ENCODE peak calls at places on chromosomes 11 and 22, in eight cellular contexts. J, Y, L, K, D, B, P and N are unnamed samples. For H3K27me3, the result is how much of the 10 kb centered on the place peaks cover.

GRCh38 chr11:113278481-113278880 is 35.9 kb upstream of the TTC12 start:
- DNase-seq in J (no peak), Y (no peak), L (no peak), K (no peak), D (no peak), B (no peak), P (no peak), N (no peak)

GRCh38 chr22:37284807-37285355 is 2.6 kb downstream of the CYTH4 start:
- DNase-seq in J (peak), Y (peak), L (peak), K (peak), D (no peak), B (peak), P (no peak), N (no peak)

GRCh38 chr11:133930767-133931448 is 25.9 kb downstream of the IGSF9B start:
- DNase-seq in J (peak), Y (no peak), L (no peak), K (no peak), D (no peak), B (peak), P (no peak), N (no peak)

GRCh38 chr11:63488789-63489188 is 2.2 kb downstream of the PLAAT5 start:
- DNase-seq in J (no peak), Y (no peak), L (no peak), K (no peak), D (no peak), B (no peak), P (no peak), N (no peak)

GRCh38 chr11:118996926-118997626 is 862 bp upstream of the CENATAC start:
- DNase-seq in J (no peak), Y (no peak), L (peak), K (no peak), D (no peak), B (no peak), P (peak), N (no peak)

GRCh38 chr11:61880454-61880853 is 10.9 kb downstream of the FADS3 start:
- DNase-seq in J (no peak), Y (no peak), L (no peak), K (no peak), D (no peak), B (no peak), P (no peak), N (no peak)

GRCh38 chr11:19753451-19754041 is 40.9 kb downstream of the NAV2 start:
- DNase-seq in J (no peak), Y (no peak), L (no peak), K (no peak), D (no peak), B (no peak), P (no peak), N (no peak)

GRCh38 chr22:20674998-20675397 is 98.9 kb upstream of the SERPIND1 start:
- DNase-seq in J (no peak), Y (no peak), L (no peak), K (no peak), D (no peak), B (no peak), P (no peak), N (no peak)

GRCh38 chr11:61336171-61336935 is 3.3 kb downstream of the TKFC start:
- DNase-seq in J (peak), Y (peak), L (peak), K (peak), D (no peak), B (peak), P (peak), N (peak)

DNA sequence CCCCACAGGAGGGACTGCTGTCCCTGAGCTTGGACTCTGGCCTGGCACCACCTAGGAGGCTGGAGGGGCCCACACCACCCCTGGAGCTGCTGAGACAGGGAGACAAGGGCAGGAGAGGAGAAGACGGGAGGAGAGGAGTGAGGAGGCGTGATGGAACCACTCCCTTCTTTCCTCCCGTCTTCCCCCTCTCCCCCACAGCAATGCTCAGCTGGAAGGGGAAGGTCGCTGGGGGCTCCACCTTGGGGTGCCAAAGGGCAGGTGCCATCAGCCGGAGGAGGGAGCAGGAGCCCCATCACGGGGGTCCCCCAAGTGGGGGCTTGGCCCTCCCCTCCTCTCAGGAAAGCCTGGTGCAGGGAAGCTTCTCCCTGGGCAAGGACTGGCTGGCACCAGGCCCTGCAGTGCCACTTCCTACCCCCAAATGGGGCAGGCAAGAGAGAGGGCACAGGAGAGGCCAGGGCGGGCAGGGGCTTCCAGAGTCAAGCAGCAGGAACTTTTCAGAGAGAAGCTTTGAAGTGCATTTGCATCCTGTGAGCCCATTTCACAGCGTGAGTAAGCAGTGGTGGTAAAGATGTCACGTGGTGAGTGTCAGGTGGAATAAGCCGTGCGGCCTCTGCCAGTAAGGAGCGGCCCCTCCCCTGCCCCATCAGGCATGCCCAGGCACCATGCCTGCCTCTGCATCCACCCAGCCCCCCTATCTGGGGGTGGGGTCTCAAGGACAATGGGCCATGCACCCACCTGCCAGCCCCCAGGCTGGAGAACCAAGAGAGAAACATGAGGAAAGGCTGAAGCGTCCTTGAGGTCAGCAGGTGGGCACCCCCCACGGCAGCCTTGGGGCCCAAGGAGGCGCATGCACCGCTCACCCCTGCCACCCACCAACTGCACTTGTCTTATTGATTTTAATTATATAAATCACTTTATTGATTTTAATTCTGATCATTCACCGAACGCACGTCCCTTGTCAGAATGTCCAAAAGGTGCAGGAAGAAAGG is 4.9 kb downstream of the IGF2 start:
- DNase-seq in J (no peak), Y (peak), L (no peak), K (no peak), D (no peak), B (no peak), P (no peak), N (no peak)
- H3K27me3 ChIP-seq in J (under half), Y (half or more), L (under half), K (under half), D (under half), B (under half), P (under half), N (under half)

GRCh38 chr22:22694106-22694505 is 49.7 kb downstream of the GGTLC2 start:
- DNase-seq in J (no peak), Y (no peak), L (no peak), K (no peak), D (no peak), B (no peak), P (no peak), N (no peak)

GRCh38 chr22:22691055-22691454 is 46.6 kb downstream of the GGTLC2 start:
- DNase-seq in J (no peak), Y (no peak), L (no peak), K (no peak), D (no peak), B (no peak), P (no peak), N (no peak)

GRCh38 chr22:22693531-22693884 is 49.1 kb downstream of the GGTLC2 start:
- DNase-seq in J (no peak), Y (no peak), L (no peak), K (no peak), D (no peak), B (no peak), P (no peak), N (no peak)

GRCh38 chr22:22691716-22692701 is 47.6 kb downstream of the GGTLC2 start:
- DNase-seq in J (no peak), Y (no peak), L (no peak), K (no peak), D (no peak), B (no peak), P (no peak), N (no peak)

DNA sequence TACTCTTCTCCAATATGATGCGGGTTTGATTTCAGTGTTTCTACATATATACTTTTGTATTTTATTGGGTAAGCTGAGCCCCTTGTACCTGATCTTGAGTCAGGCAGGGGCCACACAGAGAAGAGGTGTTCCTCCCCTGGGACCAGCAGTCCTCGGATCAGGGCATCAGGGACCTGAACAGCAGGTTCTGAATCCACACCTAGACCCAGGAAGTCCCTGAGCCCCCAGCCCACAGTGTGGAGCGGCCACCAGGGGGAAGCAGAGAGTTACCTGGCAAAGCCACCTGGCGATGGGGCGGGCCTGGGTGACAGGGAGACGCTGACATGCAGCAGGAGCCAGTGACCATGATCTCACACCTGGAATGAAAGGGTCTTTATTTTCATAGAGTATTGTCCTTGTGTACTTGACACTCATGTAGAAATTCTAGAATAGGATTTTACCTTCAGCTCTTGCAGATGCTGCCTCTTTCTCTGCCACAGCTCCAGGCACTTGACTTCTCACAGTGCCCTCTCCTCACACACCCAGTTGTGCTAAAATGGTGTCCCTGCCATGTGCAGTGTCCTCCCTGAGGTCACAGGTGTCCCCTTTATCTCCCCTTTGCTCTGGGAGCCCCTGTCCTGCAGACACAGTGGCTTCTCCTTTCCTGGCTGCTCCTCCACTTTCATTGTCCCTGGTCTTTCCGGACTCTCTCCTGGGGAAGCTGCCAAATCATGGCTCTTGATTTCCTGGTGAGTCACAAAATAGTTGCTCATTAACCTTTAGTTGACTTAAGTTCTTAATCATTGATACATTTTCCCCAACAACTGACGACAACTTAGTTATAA is 48.5 kb downstream of the GGTLC2 start:
- DNase-seq in J (peak), Y (no peak), L (peak), K (no peak), D (no peak), B (no peak), P (peak), N (no peak)
- H3K27me3 ChIP-seq in J (under half), Y (under half), L (under half), K (under half), D (under half), B (under half), P (under half), N (under half)

DNA sequence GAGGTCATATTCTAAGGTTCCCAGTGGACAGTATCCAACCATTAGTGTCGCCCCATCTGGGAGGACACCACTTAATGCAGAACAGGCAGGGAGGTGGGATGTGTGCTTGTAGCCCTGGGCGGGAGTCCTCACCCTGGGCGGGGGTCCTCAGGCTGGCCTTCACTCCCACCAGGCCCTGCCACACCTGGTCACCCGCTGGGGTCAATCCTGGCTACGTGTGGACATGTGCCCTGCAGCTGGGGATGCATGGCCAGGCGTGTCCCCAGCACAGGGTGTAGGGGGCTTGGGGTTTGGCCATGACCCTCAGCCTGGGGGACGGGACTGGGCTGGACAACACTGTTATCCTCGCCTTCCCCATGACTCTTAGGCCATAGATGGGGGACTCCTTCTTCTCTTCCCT is 18.8 kb downstream of the TRPM5 start:
- DNase-seq in J (no peak), Y (no peak), L (no peak), K (no peak), D (no peak), B (no peak), P (no peak), N (no peak)
- H3K27me3 ChIP-seq in J (under half), Y (under half), L (under half), K (under half), D (under half), B (under half), P (under half), N (under half)

DNA sequence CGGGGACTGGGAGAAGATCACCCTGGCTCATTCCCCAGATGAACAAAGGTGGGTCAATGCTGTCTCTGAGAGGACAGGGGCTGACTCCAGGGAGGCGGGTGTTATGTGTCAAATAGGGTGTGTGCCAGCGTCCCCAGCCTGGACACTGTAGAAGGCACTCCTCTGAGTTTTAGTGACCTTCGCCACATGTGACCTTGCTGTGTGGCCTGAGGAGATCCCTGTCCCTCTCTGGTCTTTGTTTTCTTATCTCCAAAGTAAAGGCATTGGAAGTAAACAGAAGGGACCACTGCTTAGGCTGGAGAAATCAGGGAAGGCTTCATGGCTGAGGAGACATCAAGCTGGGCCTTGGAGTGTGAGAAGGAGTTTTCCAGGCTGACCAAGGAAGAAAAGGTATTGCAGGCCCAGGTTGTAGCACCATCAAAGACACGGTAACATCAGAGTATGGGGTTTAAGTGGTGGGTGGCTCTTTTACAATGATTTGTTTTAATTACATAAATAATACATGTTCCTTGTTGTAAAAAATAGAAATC is 74.4 kb downstream of the TP53I11 start:
- DNase-seq in J (no peak), Y (no peak), L (no peak), K (no peak), D (no peak), B (no peak), P (no peak), N (no peak)
- H3K27me3 ChIP-seq in J (under half), Y (under half), L (under half), K (under half), D (under half), B (under half), P (under half), N (under half)